ENCODE peak calls at places on chromosome 17, in eight cellular contexts. U is CD4-positive, alpha-beta T cell; Y is breast epithelium; N is cardiac septum; P is aorta; C is Ammon's horn; K is HT1080; J is nucleus accumbens. A is an unnamed sample.
A peak's percentile ranks its signal among the peaks of the same experiment; 100 is the strongest.

GRCh38 chr17:40068917-40069750 is 6.4 kb downstream of the THRA start:
- DNase-seq in U (peak; percentile 80), K (peak; percentile 62), P (peak; percentile 94), C (peak; percentile 97), J (peak; percentile 84), N (peak; percentile 95), Y (peak; percentile 87), A (peak; percentile 60)

GRCh38 chr17:76314392-76315227 is 6.5 kb upstream of the QRICH2 start:
- DNase-seq in C (no peak), P (peak; percentile 28), K (no peak), N (no peak), J (no peak), U (no peak), Y (no peak), A (peak; percentile 32)

GRCh38 chr17:72219136-72219823 is 98.5 kb downstream of the SOX9 start:
- DNase-seq in U (no peak), C (no peak), J (no peak), K (no peak), N (no peak), P (no peak), Y (no peak), A (no peak)

GRCh38 chr17:3917391-3917931 is 1.2 kb upstream of the P2RX1 start:
- DNase-seq in K (no peak), N (no peak), U (no peak), P (peak; percentile 88), J (no peak), C (no peak), Y (no peak), A (peak; percentile 45)

GRCh38 chr17:40490289-40490853 is 11.1 kb downstream of the TNS4 start:
- DNase-seq in C (peak; percentile 89), N (no peak), U (peak; percentile 21), J (peak; percentile 35), P (no peak), K (no peak), Y (peak; percentile 82), A (peak; percentile 64)

GRCh38 chr17:81090361-81091133 is 55.6 kb downstream of the BAIAP2 start:
- DNase-seq in Y (no peak), P (no peak), N (no peak), K (no peak), C (no peak), J (no peak), U (peak; percentile 18), A (no peak)

GRCh38 chr17:1067282-1067956 is 70.5 kb downstream of the TIMM22 start:
- DNase-seq in N (no peak), J (no peak), K (peak; percentile 80), U (no peak), C (no peak), Y (no peak), P (peak; percentile 44), A (no peak)

GRCh38 chr17:77214743-77215142 is 74.0 kb downstream of the SEC14L1 start:
- DNase-seq in P (peak; percentile 67), Y (no peak), J (peak; percentile 30), K (peak; percentile 31), N (no peak), C (peak; percentile 75), U (no peak), A (peak; percentile 11)

GRCh38 chr17:33438136-33438535 is 145.0 kb upstream of the ASIC2 start:
- DNase-seq in Y (no peak), N (no peak), J (no peak), K (no peak), P (no peak), U (no peak), C (no peak), A (no peak)

GRCh38 chr17:2594657-2595085 is 1.2 kb downstream of the PAFAH1B1 start:
- DNase-seq in N (no peak), K (no peak), Y (no peak), J (peak; percentile 32), P (no peak), U (no peak), C (no peak), A (no peak)

GRCh38 chr17:65074778-65075250 is 18.3 kb upstream of the GNA13 start:
- DNase-seq in U (no peak), P (no peak), K (no peak), Y (peak; percentile 38), J (no peak), N (no peak), C (no peak), A (no peak)

GRCh38 chr17:82737981-82738877 is 2.8 kb downstream of the FN3K start:
- DNase-seq in N (peak; percentile 91), P (no peak), Y (no peak), J (peak; percentile 89), U (no peak), K (no peak), C (peak; percentile 97), A (no peak)

A was measured in brain microvascular endothelial cell.